ENCODE peak calls at places on chromosomes 3 and 15, in six cellular contexts. C, Z, T, G, N and Q are unnamed samples.

GRCh38 chr15:67678948-67679347 is 136.4 kb downstream of the MAP2K5 start:
- DNase-seq in Z (no peak), C (no peak), T (no peak), N (no peak), G (no peak), Q (no peak)

GRCh38 chr3:177932750-177933660 is 603.2 kb upstream of the KCNMB2 start:
- DNase-seq in G (no peak), N (no peak), T (no peak), Z (no peak), C (no peak), Q (no peak)

GRCh38 chr3:104206925-104207324 is 1159.8 kb upstream of the ALCAM start:
- DNase-seq in G (peak), Z (no peak), C (no peak), N (no peak), T (no peak), Q (no peak)

GRCh38 chr3:99895706-99896441 is 78.2 kb downstream of the CMSS1 start:
- DNase-seq in N (peak), Z (no peak), C (no peak), G (peak), T (no peak), Q (no peak)

GRCh38 chr3:56361731-56362130 is 106.5 kb downstream of the ERC2 start:
- DNase-seq in Z (no peak), T (no peak), G (no peak), N (no peak), C (no peak), Q (no peak)

GRCh38 chr15:37995461-37996347 is 61.3 kb downstream of the TMCO5A start:
- DNase-seq in Z (no peak), T (no peak), N (no peak), G (peak), C (no peak), Q (no peak)

GRCh38 chr3:59690886-59691285 is 641.1 kb upstream of the CFAP20DC start:
- DNase-seq in Z (no peak), N (no peak), C (no peak), T (no peak), G (no peak), Q (no peak)

GRCh38 chr3:66302288-66302687 is 81.5 kb downstream of the SLC25A26 start:
- DNase-seq in T (no peak), N (no peak), G (no peak), Z (no peak), C (no peak), Q (no peak)

GRCh38 chr3:188507244-188507720 is 353.3 kb downstream of the LPP start:
- DNase-seq in G (peak), Z (no peak), C (no peak), N (no peak), T (no peak), Q (no peak)

GRCh38 chr3:62229201-62229600 is 144.1 kb downstream of the FEZF2 start:
- DNase-seq in G (no peak), T (no peak), C (no peak), Z (no peak), N (no peak), Q (no peak)

GRCh38 chr15:67085818-67086649 is 20.6 kb downstream of the SMAD3 start:
- DNase-seq in G (no peak), Z (no peak), C (no peak), T (no peak), N (no peak), Q (no peak)

GRCh38 chr15:90684281-90684680 is 32.9 kb upstream of the BLM start:
- DNase-seq in N (no peak), G (no peak), C (no peak), T (no peak), Z (no peak), Q (no peak)

GRCh38 chr3:196789773-196790419 is 50.2 kb downstream of the PAK2 start:
- DNase-seq in N (peak), T (no peak), Z (no peak), G (peak), C (no peak), Q (no peak)

GRCh38 chr3:64648927-64649906 is 38.6 kb downstream of the ADAMTS9 start:
- DNase-seq in N (no peak), C (no peak), Z (no peak), G (no peak), T (no peak), Q (no peak)

GRCh38 chr15:54559405-54560064 is 581.3 kb downstream of the UNC13C start:
- DNase-seq in T (no peak), N (no peak), C (no peak), G (no peak), Z (peak), Q (no peak)

GRCh38 chr15:54556231-54556630 is 578.0 kb downstream of the UNC13C start:
- DNase-seq in G (no peak), T (no peak), C (no peak), Z (no peak), N (no peak), Q (no peak)

GRCh38 chr15:54564142-54564541 is 585.9 kb downstream of the UNC13C start:
- DNase-seq in C (no peak), N (no peak), Z (no peak), G (no peak), T (no peak), Q (no peak)

DNA sequence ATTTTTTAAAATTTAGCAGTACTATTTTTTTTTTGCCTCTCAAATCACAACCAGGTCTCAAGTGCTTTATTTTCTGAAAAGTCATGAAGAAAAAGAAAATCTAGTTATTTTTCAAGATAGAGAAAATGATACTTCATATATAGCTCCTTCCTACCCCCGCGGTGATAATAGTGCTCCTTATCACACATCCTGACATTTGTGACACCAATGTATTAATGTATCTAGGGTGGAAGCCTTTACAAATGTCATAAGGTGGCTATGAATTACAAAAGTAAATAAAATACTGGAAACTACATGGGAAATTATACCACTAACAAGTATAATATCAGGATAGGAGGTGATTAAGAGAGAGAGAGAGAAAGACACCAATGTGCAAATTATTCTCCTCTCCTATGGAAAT is 582.2 kb downstream of the UNC13C start:
- DNase-seq in Z (no peak), N (no peak), G (no peak), T (no peak), C (no peak), Q (no peak)
- TF ChIP-seq EP300 in Z (no peak), N (no peak), G (no peak), T (no peak), C (no peak), Q (no peak)

GRCh38 chr3:38164136-38164965 is 986 bp upstream of the OXSR1 start:
- DNase-seq in T (no peak), Z (peak), G (no peak), C (no peak), N (no peak), Q (peak)

GRCh38 chr3:38163117-38163870 is 2.0 kb upstream of the OXSR1 start:
- DNase-seq in G (peak), Z (no peak), C (no peak), T (no peak), N (peak), Q (no peak)

GRCh38 chr3:38168151-38168987 is 3.0 kb downstream of the OXSR1 start:
- DNase-seq in C (no peak), Z (no peak), G (no peak), N (no peak), T (no peak), Q (no peak)

GRCh38 chr3:38165722-38166387 is 518 bp downstream of the OXSR1 start:
- DNase-seq in Z (no peak), C (no peak), G (peak), T (no peak), N (peak), Q (no peak)

DNA sequence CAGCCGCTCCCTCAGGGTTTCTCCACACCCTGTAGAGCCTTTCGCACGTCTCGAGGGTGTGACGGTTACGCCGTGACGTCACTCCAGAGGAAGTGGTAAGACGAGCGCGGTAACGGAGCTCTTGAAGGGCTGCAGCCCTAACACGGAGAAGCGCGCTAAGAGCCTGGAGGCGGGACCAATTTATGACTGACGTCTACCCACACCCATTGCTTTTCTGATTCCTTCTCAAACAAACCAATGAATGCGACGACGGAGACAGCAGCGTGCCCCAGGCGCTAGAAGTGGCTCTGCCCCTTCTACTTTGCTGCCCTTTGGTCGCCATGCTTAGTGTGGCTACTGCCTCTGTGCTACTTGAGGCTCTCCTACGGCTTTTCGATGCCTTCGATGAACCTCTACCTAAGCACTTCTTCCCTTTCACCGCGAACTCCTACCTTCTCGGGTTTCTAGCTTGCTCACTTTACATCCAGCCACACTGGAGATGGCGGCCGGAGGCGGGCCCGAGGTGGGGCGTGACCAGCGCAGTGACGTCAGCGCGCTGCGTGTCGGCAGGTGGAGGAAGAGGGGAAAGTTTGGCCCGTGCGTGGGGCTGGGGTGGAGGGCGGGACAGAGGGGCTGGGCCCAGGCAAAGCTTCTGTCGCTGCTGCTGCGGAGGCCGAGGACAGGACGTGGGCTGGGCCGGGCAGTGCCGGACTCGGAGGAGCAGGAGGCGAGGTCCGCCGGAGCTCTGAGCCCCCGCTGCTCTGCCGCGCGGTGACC is at the start of gene OXSR1:
- DNase-seq in G (peak), N (peak), Z (peak), T (peak), C (peak), Q (peak)
- TF ChIP-seq EP300 in G (no peak), N (no peak), Z (peak), T (no peak), C (no peak), Q (peak)

DNA sequence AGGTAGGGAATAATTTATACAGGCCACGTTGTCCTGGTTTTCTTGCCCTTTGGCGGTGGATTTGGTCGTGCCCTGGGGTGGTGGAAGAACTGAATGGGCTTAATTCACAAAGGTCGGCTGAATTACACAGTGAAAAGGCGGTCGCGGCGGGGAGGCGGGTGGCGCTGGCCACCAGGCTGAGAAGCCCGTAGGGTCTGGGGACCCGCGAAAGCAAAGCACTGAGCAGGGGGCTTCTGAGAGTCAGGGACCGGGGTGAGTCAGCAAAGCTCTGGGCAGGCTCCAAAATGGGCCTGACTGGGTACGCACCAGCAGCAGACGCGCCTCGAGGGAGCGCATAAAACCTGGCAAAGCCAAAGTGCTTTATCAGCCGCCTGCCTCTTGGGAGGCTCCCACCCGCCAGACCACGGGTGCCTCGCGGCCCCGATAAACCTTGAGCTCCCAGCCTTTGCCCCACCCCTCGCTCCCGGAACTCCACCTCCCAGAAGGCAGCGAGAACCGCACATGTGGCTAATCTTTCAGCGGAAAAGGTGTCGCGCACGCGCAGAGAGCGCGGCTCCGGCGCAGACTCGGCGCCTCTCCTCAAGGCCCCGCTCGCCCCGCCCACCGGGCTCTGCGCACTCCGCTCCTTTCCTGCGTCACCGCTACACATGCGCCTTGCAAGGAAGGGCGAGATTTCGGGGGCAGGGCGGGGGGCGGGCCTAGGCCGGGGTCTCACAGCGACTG is 377 bp upstream of the ABCF3 start:
- DNase-seq in N (peak), Z (peak), T (peak), C (peak), G (peak), Q (peak)
- TF ChIP-seq EP300 in N (no peak), Z (no peak), T (no peak), C (no peak), G (peak), Q (no peak)

GRCh38 chr3:170799009-170799408 is 71.0 kb downstream of the RPL22L1 start:
- DNase-seq in G (no peak), C (no peak), T (no peak), N (no peak), Z (no peak), Q (no peak)

GRCh38 chr3:170804095-170804494 is 65.9 kb downstream of the RPL22L1 start:
- DNase-seq in C (no peak), T (no peak), Z (no peak), N (no peak), G (no peak), Q (no peak)

GRCh38 chr3:170806141-170806540 is 63.9 kb downstream of the RPL22L1 start:
- DNase-seq in Z (no peak), C (no peak), T (no peak), N (no peak), G (no peak), Q (no peak)

GRCh38 chr3:170801597-170801996 is 68.4 kb downstream of the RPL22L1 start:
- DNase-seq in T (no peak), Z (no peak), N (no peak), G (no peak), C (no peak), Q (no peak)

DNA sequence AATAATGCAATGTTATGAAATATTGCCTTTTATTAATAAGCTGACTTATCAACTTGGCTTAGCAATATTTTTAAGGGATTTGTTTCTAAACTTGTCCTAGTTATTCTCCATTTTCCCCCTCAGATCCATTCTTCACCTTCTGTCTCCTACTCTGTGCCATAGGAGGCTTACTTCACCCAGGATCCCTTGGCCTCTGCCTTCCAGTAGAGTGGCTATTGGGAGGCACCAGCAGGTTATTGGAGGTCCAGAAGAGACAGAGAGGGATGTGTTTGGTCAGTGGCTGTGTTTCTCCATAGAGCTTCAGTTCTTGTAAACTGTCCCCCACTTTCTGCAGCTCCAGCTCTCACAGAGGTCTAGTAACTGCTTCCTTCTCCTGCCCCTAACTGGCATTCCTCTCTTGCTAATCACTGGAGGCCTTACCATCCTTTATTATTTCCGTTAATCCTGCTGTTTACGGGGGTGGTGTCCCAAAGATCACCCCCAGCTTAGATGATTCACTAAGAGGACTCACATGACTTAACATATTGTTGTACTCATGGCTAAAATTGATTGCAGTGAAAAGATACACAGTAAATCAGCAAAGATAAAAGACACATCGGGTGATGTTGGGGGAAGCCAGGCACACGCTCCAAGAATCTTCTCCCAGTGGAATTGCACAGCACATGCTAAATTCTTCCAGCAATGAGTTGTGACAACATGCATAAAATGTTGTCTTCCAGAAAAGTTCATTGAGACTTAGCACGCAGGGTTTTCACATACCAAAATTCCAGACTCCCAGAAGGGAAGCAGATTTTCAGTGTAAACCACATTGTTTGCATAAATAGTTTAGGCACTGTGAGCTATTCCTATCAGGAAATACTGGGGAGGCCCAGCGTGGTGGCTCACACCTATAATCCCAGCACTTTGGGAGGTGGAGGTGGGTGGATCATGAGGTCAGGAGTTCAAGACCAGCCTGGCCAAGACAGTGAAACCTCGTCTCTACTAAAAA is 67.5 kb downstream of the RPL22L1 start:
- DNase-seq in N (no peak), T (no peak), Z (no peak), G (no peak), C (no peak), Q (no peak)
- TF ChIP-seq EP300 in N (no peak), T (no peak), Z (no peak), G (no peak), C (no peak), Q (no peak)

GRCh38 chr3:186783070-186783730 is at the start of gene EIF4A2:
- DNase-seq in T (peak), N (peak), G (peak), Z (peak), C (peak), Q (peak)
- TF ChIP-seq EP300 in T (no peak), N (no peak), G (no peak), Z (peak), C (no peak), Q (no peak)